ENCODE peak calls at places on chromosomes 11 and 22, in four cellular contexts. D, K, X and S are unnamed samples.

GRCh38 chr11:119148855-119149370 is at the start of gene ABCG4:
- DNase-seq in D (no peak), K (no peak), X (no peak), S (no peak)

GRCh38 chr11:1832181-1832988 is 2.4 kb upstream of the SYT8 start:
- DNase-seq in D (peak), K (peak), X (no peak), S (peak)

GRCh38 chr11:126105748-126106080 is 43.0 kb upstream of the CDON start:
- DNase-seq in D (no peak), K (no peak), X (no peak), S (no peak)

GRCh38 chr22:39405346-39406085 is 5.9 kb downstream of the TAB1 start:
- DNase-seq in D (peak), K (peak), X (no peak), S (peak)

GRCh38 chr11:20026629-20027545 is 133.4 kb downstream of the DBX1 start:
- DNase-seq in D (no peak), K (no peak), X (no peak), S (no peak)

GRCh38 chr11:124446926-124447325 is 1.4 kb upstream of the OR8B8 start:
- DNase-seq in D (no peak), K (no peak), X (no peak), S (no peak)

GRCh38 chr11:64713031-64713780 is 9.8 kb downstream of the NRXN2 start:
- DNase-seq in D (peak), K (peak), X (peak), S (peak)

GRCh38 chr22:39492186-39492585 is 9.9 kb upstream of the MIEF1 start:
- DNase-seq in D (no peak), K (no peak), X (no peak), S (no peak)

GRCh38 chr11:18064035-18064434 is 18.0 kb upstream of the TPH1 start:
- DNase-seq in D (no peak), K (no peak), X (no peak), S (no peak)

GRCh38 chr11:11978792-11979486 is 29.5 kb downstream of the DKK3 start:
- DNase-seq in D (peak), K (peak), X (no peak), S (peak)

GRCh38 chr11:86575927-86576326 is 96.5 kb downstream of the ME3 start:
- DNase-seq in D (no peak), K (no peak), X (no peak), S (no peak)

DNA sequence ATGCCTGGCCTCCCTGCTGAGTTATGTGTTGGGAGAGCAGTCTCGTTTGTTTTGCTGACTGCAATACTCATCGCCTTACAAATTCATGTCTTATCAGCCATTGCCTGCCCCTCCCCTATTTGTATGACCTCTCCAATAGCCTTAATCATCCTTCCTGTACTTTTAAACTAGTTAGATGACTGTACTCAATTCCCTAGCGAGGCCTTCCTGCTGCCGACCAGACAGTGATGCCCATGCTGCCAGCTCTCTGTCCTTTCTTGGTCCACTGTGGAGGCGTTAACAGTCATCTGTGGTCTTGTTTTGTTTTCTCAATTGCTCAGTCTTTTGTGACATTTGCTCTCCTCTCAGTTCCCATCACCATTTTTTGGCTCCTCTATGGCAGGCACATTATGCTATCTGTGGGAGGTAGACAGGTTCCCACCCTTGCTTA is 20.3 kb upstream of the YPEL1 start:
- DNase-seq in D (peak), K (peak), X (no peak), S (peak)
- H3K4me3 ChIP-seq in D (no peak), K (no peak), X (no peak), S (no peak)

DNA sequence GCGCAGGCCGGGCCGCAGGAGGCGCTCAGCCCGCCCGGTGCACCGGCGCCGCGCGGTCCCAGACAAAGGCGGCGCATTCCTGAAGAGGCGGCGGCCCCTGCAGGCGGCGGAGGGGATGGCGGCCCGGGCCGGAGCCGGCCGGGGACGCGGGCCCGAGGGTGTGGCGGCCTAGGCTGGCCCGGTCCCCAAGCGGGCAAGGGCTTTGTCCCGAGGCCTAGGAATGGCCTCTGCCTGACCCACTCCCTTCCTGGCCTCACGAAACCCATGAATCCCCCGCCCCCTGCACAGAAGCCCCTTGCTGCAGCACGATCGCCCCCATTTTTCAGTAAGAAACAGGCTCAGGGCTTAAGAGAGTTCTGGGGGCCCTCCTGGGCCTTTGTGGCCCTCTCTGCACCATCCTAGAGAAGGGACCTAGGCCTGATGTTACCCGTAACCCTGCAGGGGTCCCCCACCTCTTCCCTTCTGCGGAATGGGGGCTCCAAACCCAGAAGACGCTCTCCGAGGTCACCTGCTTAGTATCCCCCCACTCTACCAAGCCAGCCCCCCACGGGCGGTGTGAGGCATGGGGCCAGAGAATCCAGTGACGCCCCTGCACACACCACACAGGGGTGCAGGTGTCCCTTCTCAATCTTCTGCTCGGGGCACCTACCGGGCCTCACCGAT is 363 bp upstream of the RTN4R start:
- DNase-seq in D (no peak), K (peak), X (peak), S (peak)
- TF ChIP-seq CTCF in D (peak), K (peak), X (peak), S (peak)

GRCh38 chr11:8403310-8403709 is 139.6 kb upstream of the LMO1 start:
- DNase-seq in D (peak), K (peak), X (no peak), S (peak)
- H3K4me3 ChIP-seq in D (no peak), K (no peak), X (no peak), S (no peak)

GRCh38 chr11:50423208-50423607 is 390.5 kb downstream of the OR4C45 start:
- DNase-seq in D (no peak), K (no peak), X (no peak), S (no peak)
- TF ChIP-seq CTCF in D (no peak), K (no peak), X (no peak), S (no peak)

DNA sequence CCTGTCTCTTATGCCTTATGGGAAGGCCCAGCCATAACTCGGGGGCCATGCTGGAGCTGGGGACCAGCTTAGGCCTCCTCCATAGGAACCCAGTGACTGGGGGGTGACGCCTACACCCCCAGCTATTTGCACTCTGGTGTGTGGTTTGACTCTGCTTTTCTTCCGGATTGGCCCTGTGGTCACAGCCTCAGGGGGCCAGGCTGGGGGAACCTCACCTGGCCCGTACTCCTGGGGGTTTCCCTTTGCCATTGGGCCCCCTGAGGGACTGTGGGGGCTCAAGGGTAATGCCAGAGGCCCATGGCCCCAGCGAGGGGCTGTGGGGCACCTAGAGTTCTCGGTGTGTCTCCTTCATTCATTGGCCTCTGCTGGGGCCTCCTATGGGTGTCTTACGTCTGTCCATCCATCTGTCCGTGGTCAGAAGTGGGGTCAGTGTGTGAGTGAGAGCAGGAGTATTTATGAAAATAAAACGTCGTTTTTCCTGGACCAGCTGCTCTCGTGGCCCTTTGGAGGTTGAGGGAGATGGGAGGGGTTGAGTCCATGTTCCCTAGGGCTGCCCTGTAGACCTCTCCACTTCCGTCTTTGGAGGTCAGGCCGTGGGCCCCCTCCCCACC is 6.3 kb upstream of the SH3BP1 start:
- DNase-seq in D (peak), K (no peak), X (no peak), S (no peak)
- H3K4me3 ChIP-seq in D (no peak), K (no peak), X (no peak), S (no peak)

GRCh38 chr22:46844606-46845210 is 82.3 kb downstream of the TBC1D22A start:
- DNase-seq in D (no peak), K (no peak), X (no peak), S (no peak)

GRCh38 chr22:46843691-46844297 is 81.3 kb downstream of the TBC1D22A start:
- DNase-seq in D (peak), K (peak), X (no peak), S (peak)

GRCh38 chr22:46846154-46846831 is 83.8 kb downstream of the TBC1D22A start:
- DNase-seq in D (no peak), K (no peak), X (no peak), S (peak)

GRCh38 chr22:46846832-46847355 is 84.4 kb downstream of the TBC1D22A start:
- DNase-seq in D (peak), K (no peak), X (no peak), S (no peak)

DNA sequence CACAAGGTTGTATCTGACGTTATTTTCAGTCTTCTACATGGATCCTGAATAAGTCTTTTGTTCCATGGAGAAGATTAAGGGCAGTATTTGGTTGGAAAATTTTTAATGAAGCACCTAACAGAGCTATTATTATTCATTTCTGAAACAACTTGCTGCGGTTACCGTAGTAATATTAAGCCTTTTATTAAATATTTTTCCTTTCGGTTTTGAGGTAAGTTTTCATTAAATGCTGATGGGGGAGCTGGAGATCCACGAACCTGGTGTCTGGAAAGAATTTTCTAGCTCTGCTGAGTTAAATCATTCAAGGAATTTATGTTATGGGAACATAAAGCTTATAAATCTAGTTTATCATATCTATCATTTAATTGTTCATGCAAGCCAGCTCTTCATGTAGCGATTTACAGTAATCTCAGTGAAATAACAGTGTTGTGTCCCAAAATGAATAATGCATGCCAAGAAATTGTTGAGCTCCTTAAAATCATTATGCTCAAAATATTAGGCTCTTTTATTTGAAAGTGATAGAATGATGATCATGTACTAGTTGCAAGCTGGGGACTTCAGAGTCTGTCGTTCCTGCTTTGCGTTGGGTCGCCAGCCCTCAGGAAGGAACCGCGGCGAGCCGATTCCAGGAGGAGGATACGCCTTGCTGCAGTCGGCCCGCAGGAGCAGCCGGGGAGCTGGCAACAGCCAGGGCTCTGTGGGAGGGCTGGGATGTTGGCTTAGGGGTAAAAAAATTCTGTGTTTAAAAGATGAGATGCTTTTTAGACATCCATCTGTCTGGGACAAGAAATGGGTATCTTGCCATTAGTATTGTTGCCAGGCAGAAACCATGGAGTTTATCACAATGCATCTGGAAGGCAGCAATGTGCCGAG is 83.1 kb downstream of the TBC1D22A start:
- DNase-seq in D (peak), K (peak), X (no peak), S (peak)
- TF ChIP-seq CTCF in D (peak), K (peak), X (no peak), S (peak)